ENCODE peak calls at places on chromosomes 11 and 22, in six cellular contexts. One of them, this sample, is unnamed.

GRCh38 chr11:93005239-93005638 is 35.8 kb downstream of the MTNR1B start:
- DNase-seq in heart left ventricle: no peak
- DNase-seq in Peyer's patch: no peak
- DNase-seq in adrenal gland: no peak
- DNase-seq in IMR-90: peak; percentile 63
- DNase-seq in H1: no peak
- DNase-seq in this sample: no peak

GRCh38 chr22:24107668-24108067 is 73.6 kb upstream of the SUSD2 start:
- DNase-seq in H1: no peak
- DNase-seq in heart left ventricle: peak; percentile 83
- DNase-seq in IMR-90: peak; percentile 90
- DNase-seq in Peyer's patch: peak; percentile 40
- DNase-seq in adrenal gland: peak; percentile 93
- DNase-seq in this sample: peak; percentile 74

GRCh38 chr11:100890779-100891178 is 203.7 kb downstream of the ARHGAP42 start:
- DNase-seq in IMR-90: peak; percentile 98
- DNase-seq in Peyer's patch: no peak
- DNase-seq in H1: no peak
- DNase-seq in adrenal gland: no peak
- DNase-seq in heart left ventricle: no peak
- DNase-seq in this sample: no peak

GRCh38 chr11:61881397-61881796 is 9.9 kb downstream of the FADS3 start:
- DNase-seq in Peyer's patch: peak; percentile 30
- DNase-seq in heart left ventricle: peak; percentile 53
- DNase-seq in H1: no peak
- DNase-seq in IMR-90: no peak
- DNase-seq in adrenal gland: no peak
- DNase-seq in this sample: no peak

GRCh38 chr11:12848413-12848812 is 160.7 kb upstream of the RASSF10 start:
- DNase-seq in IMR-90: no peak
- DNase-seq in Peyer's patch: no peak
- DNase-seq in adrenal gland: no peak
- DNase-seq in H1: no peak
- DNase-seq in heart left ventricle: no peak
- DNase-seq in this sample: no peak

GRCh38 chr11:13831707-13832106 is 130.8 kb upstream of the SPON1 start:
- DNase-seq in IMR-90: no peak
- DNase-seq in Peyer's patch: no peak
- DNase-seq in adrenal gland: no peak
- DNase-seq in H1: no peak
- DNase-seq in heart left ventricle: no peak
- DNase-seq in this sample: peak; percentile 7

GRCh38 chr11:107468596-107468995 is 11.0 kb upstream of the CWF19L2 start:
- DNase-seq in Peyer's patch: no peak
- DNase-seq in heart left ventricle: no peak
- DNase-seq in H1: no peak
- DNase-seq in adrenal gland: no peak
- DNase-seq in IMR-90: peak; percentile 35
- DNase-seq in this sample: no peak

GRCh38 chr11:5280582-5281102 is 10.9 kb upstream of the HBE1 start:
- DNase-seq in Peyer's patch: peak; percentile 16
- DNase-seq in H1: no peak
- DNase-seq in heart left ventricle: no peak
- DNase-seq in adrenal gland: peak; percentile 95
- DNase-seq in IMR-90: peak; percentile 100
- DNase-seq in this sample: peak; percentile 4

GRCh38 chr22:36037102-36037758 is 8.6 kb upstream of the RBFOX2 start:
- DNase-seq in Peyer's patch: no peak
- DNase-seq in H1: no peak
- DNase-seq in adrenal gland: no peak
- DNase-seq in heart left ventricle: no peak
- DNase-seq in IMR-90: no peak
- DNase-seq in this sample: no peak

GRCh38 chr22:46972901-46973831 is 210.7 kb downstream of the TBC1D22A start:
- DNase-seq in heart left ventricle: peak; percentile 32
- DNase-seq in IMR-90: no peak
- DNase-seq in Peyer's patch: no peak
- DNase-seq in H1: no peak
- DNase-seq in adrenal gland: peak; percentile 50
- DNase-seq in this sample: no peak

GRCh38 chr11:57547854-57548377 is 10.5 kb downstream of the SMTNL1 start:
- DNase-seq in heart left ventricle: no peak
- DNase-seq in Peyer's patch: peak; percentile 43
- DNase-seq in IMR-90: no peak
- DNase-seq in adrenal gland: no peak
- DNase-seq in H1: no peak
- DNase-seq in this sample: no peak

GRCh38 chr11:72239849-72240460 is 4.0 kb downstream of the PHOX2A start:
- DNase-seq in IMR-90: no peak
- DNase-seq in heart left ventricle: peak; percentile 61
- DNase-seq in Peyer's patch: no peak
- DNase-seq in adrenal gland: no peak
- DNase-seq in H1: no peak
- DNase-seq in this sample: peak; percentile 85

GRCh38 chr11:72238492-72239295 is 5.3 kb downstream of the PHOX2A start:
- DNase-seq in IMR-90: no peak
- DNase-seq in heart left ventricle: no peak
- DNase-seq in H1: no peak
- DNase-seq in Peyer's patch: no peak
- DNase-seq in adrenal gland: peak; percentile 62
- DNase-seq in this sample: no peak

GRCh38 chr11:72240461-72241289 is 3.3 kb downstream of the PHOX2A start:
- DNase-seq in heart left ventricle: no peak
- DNase-seq in adrenal gland: peak; percentile 67
- DNase-seq in H1: no peak
- DNase-seq in IMR-90: no peak
- DNase-seq in Peyer's patch: no peak
- DNase-seq in this sample: no peak

GRCh38 chr11:72238040-72238450 is 5.9 kb downstream of the PHOX2A start:
- DNase-seq in H1: peak; percentile 85
- DNase-seq in adrenal gland: peak; percentile 88
- DNase-seq in Peyer's patch: no peak
- DNase-seq in IMR-90: peak; percentile 67
- DNase-seq in heart left ventricle: no peak
- DNase-seq in this sample: peak; percentile 74

DNA sequence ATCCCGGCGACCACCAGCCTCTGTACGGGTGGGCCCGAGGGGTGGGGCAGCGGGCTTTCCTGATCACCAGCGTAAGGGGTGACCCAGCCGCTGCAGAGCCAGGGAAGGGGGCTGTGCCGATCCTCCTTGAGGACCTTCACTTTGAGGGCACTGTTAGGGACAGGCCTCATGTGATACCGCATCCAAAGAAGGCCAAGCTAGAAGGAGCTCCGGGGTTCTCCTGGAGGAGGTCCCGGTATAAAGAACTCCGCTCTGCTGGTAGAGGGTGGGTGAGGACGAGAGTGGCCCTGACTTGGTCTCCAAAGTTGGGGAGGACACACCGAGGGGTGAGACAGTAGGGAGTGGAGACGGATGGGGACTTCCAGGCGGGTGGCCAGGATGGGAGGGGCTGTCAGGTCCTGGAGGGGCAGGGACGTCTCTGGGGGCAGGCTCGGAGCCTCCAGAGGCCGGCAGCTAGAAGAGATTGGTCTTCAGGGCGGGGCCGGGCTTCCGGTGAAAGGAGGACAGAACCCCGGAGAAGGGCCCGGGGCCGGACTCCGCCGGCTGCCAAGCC is 4.6 kb downstream of the PHOX2A start:
- DNase-seq in H1: no peak
- DNase-seq in IMR-90: peak; percentile 38
- DNase-seq in Peyer's patch: no peak
- DNase-seq in heart left ventricle: peak; percentile 72
- DNase-seq in adrenal gland: peak; percentile 90
- DNase-seq in this sample: no peak
- TF ChIP-seq POLR2A in H1: no peak
- TF ChIP-seq POLR2A in IMR-90: no peak
- TF ChIP-seq POLR2A in Peyer's patch: no peak
- TF ChIP-seq POLR2A in heart left ventricle: no peak
- TF ChIP-seq POLR2A in adrenal gland: no peak
- TF ChIP-seq POLR2A in this sample: no peak

DNA sequence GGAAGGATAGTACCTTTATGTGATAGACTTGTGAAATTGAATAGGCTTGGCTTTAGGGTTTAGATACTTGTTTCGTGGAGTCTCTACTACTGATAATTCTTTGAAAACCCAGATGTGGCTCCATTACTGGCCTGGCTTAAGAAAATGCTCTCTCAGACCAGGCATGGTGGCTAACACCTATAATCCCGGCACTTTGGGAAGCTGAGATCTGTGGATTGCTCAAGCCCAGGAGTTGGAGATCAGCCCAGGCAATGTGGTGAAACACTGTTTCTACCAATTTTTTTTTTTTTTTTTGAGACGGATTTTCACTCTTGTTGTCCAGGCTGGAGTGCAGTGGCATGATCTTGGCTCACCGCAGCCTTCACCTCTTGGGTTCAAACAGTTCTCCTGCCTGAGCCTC is 40.9 kb downstream of the ATG13 start:
- DNase-seq in Peyer's patch: no peak
- DNase-seq in IMR-90: peak; percentile 81
- DNase-seq in adrenal gland: peak; percentile 81
- DNase-seq in H1: no peak
- DNase-seq in heart left ventricle: no peak
- DNase-seq in this sample: peak; percentile 19
- H3K27ac ChIP-seq in Peyer's patch: no peak overlapping the region
- H3K27ac ChIP-seq in IMR-90: peak overlapping the region; percentile 18
- H3K27ac ChIP-seq in adrenal gland: no peak overlapping the region
- H3K27ac ChIP-seq in H1: no peak overlapping the region
- H3K27ac ChIP-seq in heart left ventricle: peak overlapping the region; percentile 1
- H3K27ac ChIP-seq in this sample: no peak overlapping the region

GRCh38 chr11:74462631-74463030 is 4.7 kb downstream of the KCNE3 start:
- DNase-seq in H1: no peak
- DNase-seq in heart left ventricle: no peak
- DNase-seq in adrenal gland: peak; percentile 38
- DNase-seq in Peyer's patch: no peak
- DNase-seq in IMR-90: no peak
- DNase-seq in this sample: no peak

GRCh38 chr11:74460481-74461154 is 6.7 kb downstream of the KCNE3 start:
- DNase-seq in adrenal gland: peak; percentile 49
- DNase-seq in heart left ventricle: no peak
- DNase-seq in IMR-90: peak; percentile 51
- DNase-seq in H1: no peak
- DNase-seq in Peyer's patch: no peak
- DNase-seq in this sample: no peak

GRCh38 chr11:74463216-74463615 is 4.1 kb downstream of the KCNE3 start:
- DNase-seq in heart left ventricle: no peak
- DNase-seq in Peyer's patch: no peak
- DNase-seq in H1: no peak
- DNase-seq in IMR-90: no peak
- DNase-seq in adrenal gland: peak; percentile 29
- DNase-seq in this sample: no peak

GRCh38 chr11:74460065-74460464 is 7.3 kb downstream of the KCNE3 start:
- DNase-seq in adrenal gland: peak; percentile 23
- DNase-seq in IMR-90: no peak
- DNase-seq in H1: no peak
- DNase-seq in Peyer's patch: no peak
- DNase-seq in heart left ventricle: no peak
- DNase-seq in this sample: no peak

DNA sequence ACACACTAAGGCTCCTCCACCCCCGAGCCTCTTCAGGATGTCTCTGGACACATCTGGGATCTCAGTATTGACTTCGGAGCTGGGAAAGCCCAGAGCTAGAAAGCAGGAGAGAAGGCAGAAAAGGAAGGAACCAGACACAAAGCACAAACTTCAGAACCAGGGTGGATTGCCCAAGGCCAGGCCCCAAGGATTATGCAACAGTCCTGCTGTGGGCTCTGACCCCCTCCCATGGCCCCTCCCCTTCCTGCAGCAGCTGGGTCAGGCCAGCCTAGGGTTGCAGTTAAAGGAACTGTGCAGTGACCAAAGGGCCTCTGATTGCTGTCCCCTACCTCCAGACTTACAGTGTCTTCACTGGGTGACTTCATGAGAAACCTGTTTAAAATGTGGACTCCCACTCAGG is 5.3 kb downstream of the KCNE3 start:
- DNase-seq in IMR-90: no peak
- DNase-seq in heart left ventricle: peak; percentile 76
- DNase-seq in H1: no peak
- DNase-seq in adrenal gland: peak; percentile 88
- DNase-seq in Peyer's patch: peak; percentile 24
- DNase-seq in this sample: peak; percentile 54
- TF ChIP-seq POLR2A in IMR-90: no peak
- TF ChIP-seq POLR2A in heart left ventricle: no peak
- TF ChIP-seq POLR2A in H1: no peak
- TF ChIP-seq POLR2A in adrenal gland: no peak
- TF ChIP-seq POLR2A in Peyer's patch: peak; percentile 39
- TF ChIP-seq POLR2A in this sample: no peak

GRCh38 chr11:112610996-112611795 is 350.0 kb upstream of the NCAM1 start:
- DNase-seq in IMR-90: no peak
- DNase-seq in adrenal gland: no peak
- DNase-seq in heart left ventricle: no peak
- DNase-seq in Peyer's patch: no peak
- DNase-seq in H1: no peak
- DNase-seq in this sample: no peak

GRCh38 chr11:112615238-112615637 is 346.0 kb upstream of the NCAM1 start:
- DNase-seq in Peyer's patch: no peak
- DNase-seq in H1: no peak
- DNase-seq in IMR-90: no peak
- DNase-seq in heart left ventricle: no peak
- DNase-seq in adrenal gland: no peak
- DNase-seq in this sample: no peak

GRCh38 chr11:112612283-112612849 is 348.9 kb upstream of the NCAM1 start:
- DNase-seq in IMR-90: no peak
- DNase-seq in heart left ventricle: no peak
- DNase-seq in adrenal gland: no peak
- DNase-seq in H1: no peak
- DNase-seq in Peyer's patch: no peak
- DNase-seq in this sample: no peak

GRCh38 chr11:112614605-112615004 is 346.6 kb upstream of the NCAM1 start:
- DNase-seq in heart left ventricle: no peak
- DNase-seq in H1: no peak
- DNase-seq in adrenal gland: no peak
- DNase-seq in IMR-90: no peak
- DNase-seq in Peyer's patch: no peak
- DNase-seq in this sample: no peak

DNA sequence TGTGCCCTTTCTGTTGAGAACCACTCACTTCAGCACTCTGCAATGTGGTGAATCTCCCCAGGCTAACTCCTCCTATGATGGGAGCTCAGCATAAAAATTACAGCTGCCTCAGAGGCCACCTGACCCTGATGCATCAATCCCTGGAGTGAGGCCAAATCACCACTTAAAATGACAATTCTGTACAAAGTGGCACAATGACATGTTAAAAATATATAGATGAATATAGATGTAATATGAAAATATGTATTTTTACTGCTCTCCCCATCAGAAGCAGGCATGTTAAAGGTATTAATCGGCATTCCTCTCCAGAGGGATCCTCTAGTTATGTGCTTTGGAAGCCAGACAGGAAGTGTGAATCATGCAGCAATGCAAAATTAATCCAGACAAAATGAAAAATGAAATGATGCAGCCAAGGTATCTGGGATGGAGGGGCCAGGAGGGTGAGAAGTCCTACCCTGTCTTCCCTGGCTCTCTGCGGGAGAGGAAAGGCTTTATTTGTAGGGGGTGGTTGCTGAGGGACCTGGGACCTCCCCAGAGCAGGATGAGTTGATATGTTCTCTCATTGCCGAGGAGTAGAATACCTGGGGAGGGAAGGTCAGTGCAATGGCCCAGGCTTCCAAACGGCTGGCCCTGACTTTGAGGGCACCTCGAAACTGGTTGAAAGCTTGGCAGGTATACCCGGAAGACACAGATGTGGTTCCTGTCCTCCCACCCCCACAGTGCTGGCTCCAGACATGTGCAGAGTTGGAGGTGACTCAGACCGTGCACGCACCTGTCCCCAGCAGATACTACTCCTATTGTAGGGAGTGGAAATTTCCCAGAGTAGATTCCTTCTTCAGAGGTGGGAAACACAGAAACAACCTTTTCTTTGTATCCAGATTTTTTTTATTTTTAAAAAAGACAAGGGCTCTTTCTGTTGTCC is 347.9 kb upstream of the NCAM1 start:
- DNase-seq in adrenal gland: no peak
- DNase-seq in IMR-90: peak; percentile 34
- DNase-seq in H1: no peak
- DNase-seq in Peyer's patch: no peak
- DNase-seq in heart left ventricle: no peak
- DNase-seq in this sample: no peak
- H3K27ac ChIP-seq in adrenal gland: no peak overlapping the region
- H3K27ac ChIP-seq in IMR-90: no peak overlapping the region
- H3K27ac ChIP-seq in H1: no peak overlapping the region
- H3K27ac ChIP-seq in Peyer's patch: no peak overlapping the region
- H3K27ac ChIP-seq in heart left ventricle: no peak overlapping the region
- H3K27ac ChIP-seq in this sample: no peak overlapping the region